ENCODE peak calls at places on chromosomes 2 and 18, in eight cellular contexts. One of them, this sample, is unnamed.

GRCh38 chr18:21053127-21053526 is 58.5 kb downstream of the ROCK1 start:
- DNase-seq in body of pancreas: no peak
- DNase-seq in AG10803: peak
- DNase-seq in BJ: peak
- DNase-seq in heart right ventricle: no peak
- DNase-seq in astrocyte of the spinal cord: peak
- DNase-seq in tibial artery: no peak
- DNase-seq in CD8-positive, alpha-beta T cell: no peak
- DNase-seq in this sample: no peak

GRCh38 chr2:76862901-76863300 is 659.3 kb downstream of the LRRTM4 start:
- DNase-seq in body of pancreas: no peak
- DNase-seq in AG10803: no peak
- DNase-seq in BJ: no peak
- DNase-seq in heart right ventricle: no peak
- DNase-seq in astrocyte of the spinal cord: no peak
- DNase-seq in tibial artery: no peak
- DNase-seq in CD8-positive, alpha-beta T cell: no peak
- DNase-seq in this sample: no peak

GRCh38 chr2:2187196-2187595 is 143.9 kb downstream of the MYT1L start:
- DNase-seq in body of pancreas: no peak
- DNase-seq in AG10803: no peak
- DNase-seq in BJ: no peak
- DNase-seq in heart right ventricle: no peak
- DNase-seq in astrocyte of the spinal cord: no peak
- DNase-seq in tibial artery: no peak
- DNase-seq in CD8-positive, alpha-beta T cell: no peak
- DNase-seq in this sample: no peak

GRCh38 chr2:238155051-238155760 is 3.6 kb upstream of the ERFE start:
- DNase-seq in body of pancreas: no peak
- DNase-seq in AG10803: peak
- DNase-seq in BJ: no peak
- DNase-seq in heart right ventricle: peak
- DNase-seq in astrocyte of the spinal cord: peak
- DNase-seq in tibial artery: no peak
- DNase-seq in CD8-positive, alpha-beta T cell: no peak
- DNase-seq in this sample: no peak

GRCh38 chr2:205665791-205666190 is 16.5 kb upstream of the NRP2 start:
- DNase-seq in body of pancreas: no peak
- DNase-seq in AG10803: no peak
- DNase-seq in BJ: no peak
- DNase-seq in heart right ventricle: no peak
- DNase-seq in astrocyte of the spinal cord: no peak
- DNase-seq in tibial artery: no peak
- DNase-seq in CD8-positive, alpha-beta T cell: no peak
- DNase-seq in this sample: no peak

GRCh38 chr2:145563752-145564615 is 1044.1 kb upstream of the ZEB2 start:
- DNase-seq in body of pancreas: peak
- DNase-seq in AG10803: no peak
- DNase-seq in BJ: no peak
- DNase-seq in heart right ventricle: no peak
- DNase-seq in astrocyte of the spinal cord: peak
- DNase-seq in tibial artery: no peak
- DNase-seq in CD8-positive, alpha-beta T cell: no peak
- DNase-seq in this sample: no peak

GRCh38 chr2:19691892-19692291 is 209.9 kb downstream of the TTC32 start:
- DNase-seq in body of pancreas: no peak
- DNase-seq in AG10803: no peak
- DNase-seq in BJ: no peak
- DNase-seq in heart right ventricle: no peak
- DNase-seq in astrocyte of the spinal cord: no peak
- DNase-seq in tibial artery: no peak
- DNase-seq in CD8-positive, alpha-beta T cell: no peak
- DNase-seq in this sample: no peak

GRCh38 chr2:204152616-204153015 is 216.1 kb downstream of the ICOS start:
- DNase-seq in body of pancreas: no peak
- DNase-seq in AG10803: peak
- DNase-seq in BJ: no peak
- DNase-seq in heart right ventricle: no peak
- DNase-seq in astrocyte of the spinal cord: peak
- DNase-seq in tibial artery: no peak
- DNase-seq in CD8-positive, alpha-beta T cell: no peak
- DNase-seq in this sample: no peak

GRCh38 chr18:76209597-76209996 is 285.4 kb downstream of the ZNF516 start:
- DNase-seq in body of pancreas: no peak
- DNase-seq in AG10803: peak
- DNase-seq in BJ: peak
- DNase-seq in heart right ventricle: no peak
- DNase-seq in astrocyte of the spinal cord: peak
- DNase-seq in tibial artery: no peak
- DNase-seq in CD8-positive, alpha-beta T cell: no peak
- DNase-seq in this sample: no peak

GRCh38 chr2:235577404-235578330 is 83.8 kb downstream of the AGAP1 start:
- DNase-seq in body of pancreas: peak
- DNase-seq in AG10803: peak
- DNase-seq in BJ: no peak
- DNase-seq in heart right ventricle: peak
- DNase-seq in astrocyte of the spinal cord: peak
- DNase-seq in tibial artery: no peak
- DNase-seq in CD8-positive, alpha-beta T cell: no peak
- DNase-seq in this sample: no peak

GRCh38 chr2:99470957-99471356 is 18.9 kb downstream of the REV1 start:
- DNase-seq in body of pancreas: no peak
- DNase-seq in AG10803: no peak
- DNase-seq in BJ: no peak
- DNase-seq in heart right ventricle: no peak
- DNase-seq in astrocyte of the spinal cord: no peak
- DNase-seq in tibial artery: no peak
- DNase-seq in CD8-positive, alpha-beta T cell: no peak
- DNase-seq in this sample: no peak

GRCh38 chr2:241154915-241155314 is 4.6 kb downstream of the PPP1R7 start:
- DNase-seq in body of pancreas: no peak
- DNase-seq in AG10803: no peak
- DNase-seq in BJ: no peak
- DNase-seq in heart right ventricle: no peak
- DNase-seq in astrocyte of the spinal cord: peak
- DNase-seq in tibial artery: no peak
- DNase-seq in CD8-positive, alpha-beta T cell: no peak
- DNase-seq in this sample: no peak

GRCh38 chr2:45643543-45644542 is 7.6 kb upstream of the PRKCE start:
- DNase-seq in body of pancreas: peak
- DNase-seq in AG10803: peak
- DNase-seq in BJ: no peak
- DNase-seq in heart right ventricle: peak
- DNase-seq in astrocyte of the spinal cord: peak
- DNase-seq in tibial artery: peak
- DNase-seq in CD8-positive, alpha-beta T cell: peak
- DNase-seq in this sample: no peak

GRCh38 chr2:88091943-88092342 is 24.3 kb downstream of the SMYD1 start:
- DNase-seq in body of pancreas: no peak
- DNase-seq in AG10803: no peak
- DNase-seq in BJ: no peak
- DNase-seq in heart right ventricle: no peak
- DNase-seq in astrocyte of the spinal cord: no peak
- DNase-seq in tibial artery: no peak
- DNase-seq in CD8-positive, alpha-beta T cell: no peak
- DNase-seq in this sample: no peak

GRCh38 chr18:35730738-35731370 is 149.3 kb downstream of the GALNT1 start:
- DNase-seq in body of pancreas: no peak
- DNase-seq in AG10803: no peak
- DNase-seq in BJ: no peak
- DNase-seq in heart right ventricle: peak
- DNase-seq in astrocyte of the spinal cord: no peak
- DNase-seq in tibial artery: no peak
- DNase-seq in CD8-positive, alpha-beta T cell: no peak
- DNase-seq in this sample: no peak

GRCh38 chr18:22267225-22267624 is 97.8 kb downstream of the GATA6 start:
- DNase-seq in body of pancreas: no peak
- DNase-seq in AG10803: no peak
- DNase-seq in BJ: no peak
- DNase-seq in heart right ventricle: no peak
- DNase-seq in astrocyte of the spinal cord: no peak
- DNase-seq in tibial artery: no peak
- DNase-seq in CD8-positive, alpha-beta T cell: no peak
- DNase-seq in this sample: no peak

GRCh38 chr18:50569930-50570329 is 10.0 kb downstream of the MAPK4 start:
- DNase-seq in body of pancreas: no peak
- DNase-seq in AG10803: no peak
- DNase-seq in BJ: no peak
- DNase-seq in heart right ventricle: no peak
- DNase-seq in astrocyte of the spinal cord: no peak
- DNase-seq in tibial artery: no peak
- DNase-seq in CD8-positive, alpha-beta T cell: no peak
- DNase-seq in this sample: no peak

GRCh38 chr2:106030287-106031268 is 163.5 kb downstream of the UXS1 start:
- DNase-seq in body of pancreas: peak
- DNase-seq in AG10803: peak
- DNase-seq in BJ: peak
- DNase-seq in heart right ventricle: peak
- DNase-seq in astrocyte of the spinal cord: peak
- DNase-seq in tibial artery: peak
- DNase-seq in CD8-positive, alpha-beta T cell: no peak
- DNase-seq in this sample: no peak

GRCh38 chr2:127811397-127811860 is 458 bp upstream of the WDR33 start:
- DNase-seq in body of pancreas: no peak
- DNase-seq in AG10803: no peak
- DNase-seq in BJ: no peak
- DNase-seq in heart right ventricle: no peak
- DNase-seq in astrocyte of the spinal cord: no peak
- DNase-seq in tibial artery: peak
- DNase-seq in CD8-positive, alpha-beta T cell: no peak
- DNase-seq in this sample: no peak

GRCh38 chr2:12842917-12843316 is 126.2 kb downstream of the TRIB2 start:
- DNase-seq in body of pancreas: no peak
- DNase-seq in AG10803: no peak
- DNase-seq in BJ: no peak
- DNase-seq in heart right ventricle: no peak
- DNase-seq in astrocyte of the spinal cord: no peak
- DNase-seq in tibial artery: no peak
- DNase-seq in CD8-positive, alpha-beta T cell: no peak
- DNase-seq in this sample: no peak

GRCh38 chr2:12848176-12848575 is 131.4 kb downstream of the TRIB2 start:
- DNase-seq in body of pancreas: no peak
- DNase-seq in AG10803: peak
- DNase-seq in BJ: no peak
- DNase-seq in heart right ventricle: no peak
- DNase-seq in astrocyte of the spinal cord: no peak
- DNase-seq in tibial artery: no peak
- DNase-seq in CD8-positive, alpha-beta T cell: no peak
- DNase-seq in this sample: no peak

GRCh38 chr2:12852135-12852534 is 135.4 kb downstream of the TRIB2 start:
- DNase-seq in body of pancreas: no peak
- DNase-seq in AG10803: no peak
- DNase-seq in BJ: no peak
- DNase-seq in heart right ventricle: no peak
- DNase-seq in astrocyte of the spinal cord: no peak
- DNase-seq in tibial artery: no peak
- DNase-seq in CD8-positive, alpha-beta T cell: no peak
- DNase-seq in this sample: no peak

GRCh38 chr2:12844511-12844910 is 127.8 kb downstream of the TRIB2 start:
- DNase-seq in body of pancreas: no peak
- DNase-seq in AG10803: no peak
- DNase-seq in BJ: no peak
- DNase-seq in heart right ventricle: peak
- DNase-seq in astrocyte of the spinal cord: no peak
- DNase-seq in tibial artery: no peak
- DNase-seq in CD8-positive, alpha-beta T cell: no peak
- DNase-seq in this sample: no peak

GRCh38 chr2:12847694-12848093 is 131.0 kb downstream of the TRIB2 start:
- DNase-seq in body of pancreas: no peak
- DNase-seq in AG10803: no peak
- DNase-seq in BJ: no peak
- DNase-seq in heart right ventricle: no peak
- DNase-seq in astrocyte of the spinal cord: no peak
- DNase-seq in tibial artery: no peak
- DNase-seq in CD8-positive, alpha-beta T cell: no peak
- DNase-seq in this sample: no peak
- H3K4me3 ChIP-seq in body of pancreas: no peak
- H3K4me3 ChIP-seq in AG10803: no peak
- H3K4me3 ChIP-seq in BJ: no peak
- H3K4me3 ChIP-seq in heart right ventricle: no peak
- H3K4me3 ChIP-seq in astrocyte of the spinal cord: no peak
- H3K4me3 ChIP-seq in tibial artery: no peak
- H3K4me3 ChIP-seq in CD8-positive, alpha-beta T cell: no peak
- H3K4me3 ChIP-seq in this sample: no peak

DNA sequence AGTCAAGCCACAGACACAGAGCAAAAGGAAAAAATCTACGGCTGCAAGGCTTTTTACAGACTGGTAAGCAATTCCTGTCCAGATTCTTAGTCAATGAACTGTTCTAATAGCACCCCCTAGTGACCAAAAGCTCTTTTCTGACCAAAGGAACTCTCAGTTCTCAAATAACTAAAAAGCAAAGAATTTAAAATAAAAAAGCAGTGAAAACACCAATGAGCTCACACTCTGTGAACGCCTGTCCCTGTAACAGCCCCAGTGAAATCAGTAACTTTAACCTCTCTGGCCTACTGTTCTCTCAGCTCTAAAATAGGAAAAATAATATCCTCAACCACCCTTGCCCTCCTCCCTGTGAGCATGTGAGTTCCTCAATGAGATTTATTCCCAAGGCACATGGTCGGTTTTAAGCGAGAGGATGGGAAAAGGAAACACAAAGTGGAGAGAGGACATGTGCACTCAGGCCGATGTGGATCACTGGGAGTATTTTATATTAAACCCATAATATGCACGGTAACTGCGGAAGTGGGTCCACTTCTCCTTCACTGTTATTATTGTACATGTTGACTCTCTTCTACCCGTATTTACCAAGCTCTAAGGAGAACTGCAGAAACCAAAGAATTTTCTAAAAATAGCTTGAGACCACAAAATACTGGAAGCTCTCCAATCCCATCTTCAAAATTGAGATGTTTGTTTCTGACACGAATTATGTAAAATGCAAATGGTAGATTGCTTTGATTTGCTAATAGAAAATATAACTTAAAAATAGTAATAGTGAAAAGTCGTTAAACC is 128.5 kb downstream of the STK39 start:
- DNase-seq in body of pancreas: no peak
- DNase-seq in AG10803: peak
- DNase-seq in BJ: peak
- DNase-seq in heart right ventricle: peak
- DNase-seq in astrocyte of the spinal cord: peak
- DNase-seq in tibial artery: no peak
- DNase-seq in CD8-positive, alpha-beta T cell: no peak
- DNase-seq in this sample: peak
- TF ChIP-seq CTCF in body of pancreas: peak
- TF ChIP-seq CTCF in AG10803: peak
- TF ChIP-seq CTCF in BJ: peak
- TF ChIP-seq CTCF in heart right ventricle: peak
- TF ChIP-seq CTCF in astrocyte of the spinal cord: peak
- TF ChIP-seq CTCF in tibial artery: peak
- TF ChIP-seq CTCF in CD8-positive, alpha-beta T cell: peak
- TF ChIP-seq CTCF in this sample: peak

GRCh38 chr18:33579868-33580205 is 1.8 kb downstream of the ASXL3 start:
- DNase-seq in body of pancreas: no peak
- DNase-seq in AG10803: no peak
- DNase-seq in BJ: no peak
- DNase-seq in heart right ventricle: no peak
- DNase-seq in astrocyte of the spinal cord: no peak
- DNase-seq in tibial artery: no peak
- DNase-seq in CD8-positive, alpha-beta T cell: no peak
- DNase-seq in this sample: no peak
- H3K4me3 ChIP-seq in body of pancreas: no peak
- H3K4me3 ChIP-seq in AG10803: no peak
- H3K4me3 ChIP-seq in BJ: no peak
- H3K4me3 ChIP-seq in heart right ventricle: peak
- H3K4me3 ChIP-seq in astrocyte of the spinal cord: no peak
- H3K4me3 ChIP-seq in tibial artery: peak
- H3K4me3 ChIP-seq in CD8-positive, alpha-beta T cell: no peak
- H3K4me3 ChIP-seq in this sample: no peak

GRCh38 chr2:181904022-181904632 is 12.6 kb downstream of the ITPRID2 start:
- DNase-seq in body of pancreas: no peak
- DNase-seq in AG10803: peak
- DNase-seq in BJ: no peak
- DNase-seq in heart right ventricle: peak
- DNase-seq in astrocyte of the spinal cord: peak
- DNase-seq in tibial artery: no peak
- DNase-seq in CD8-positive, alpha-beta T cell: no peak
- DNase-seq in this sample: no peak
- TF ChIP-seq CTCF in body of pancreas: peak
- TF ChIP-seq CTCF in AG10803: peak
- TF ChIP-seq CTCF in BJ: peak
- TF ChIP-seq CTCF in heart right ventricle: peak
- TF ChIP-seq CTCF in astrocyte of the spinal cord: peak
- TF ChIP-seq CTCF in tibial artery: peak
- TF ChIP-seq CTCF in CD8-positive, alpha-beta T cell: peak
- TF ChIP-seq CTCF in this sample: peak